ENCODE peak calls at places on chromosomes 3 and 15, in eight cellular contexts. Y, K, M, E, P, B, L and R are unnamed samples. For H3K4me1 and H3K9me3, the result is how much of the 10 kb centered on the place peaks cover.

GRCh38 chr15:69392352-69392751 is 21.8 kb upstream of the KIF23 start:
- DNase-seq in P (no peak), E (no peak), K (no peak), B (no peak), Y (no peak), M (no peak), L (no peak), R (no peak)

GRCh38 chr3:65597225-65597951 is 441.3 kb downstream of the MAGI1 start:
- DNase-seq in B (no peak), K (no peak), L (peak), E (no peak), P (no peak), M (peak), Y (no peak), R (peak)

GRCh38 chr15:51183076-51183475 is 88.4 kb upstream of the TNFAIP8L3 start:
- DNase-seq in P (no peak), B (no peak), L (no peak), E (no peak), K (no peak), Y (no peak), M (no peak), R (no peak)

GRCh38 chr3:71486831-71487230 is 96.7 kb downstream of the FOXP1 start:
- DNase-seq in B (no peak), L (no peak), P (no peak), Y (no peak), M (no peak), E (no peak), K (no peak), R (no peak)

GRCh38 chr3:196127308-196128040 is 45.6 kb upstream of the TFRC start:
- DNase-seq in P (no peak), B (no peak), K (peak), L (no peak), E (no peak), M (no peak), Y (no peak), R (no peak)

GRCh38 chr3:169771651-169772529 is 1.3 kb upstream of the MYNN start:
- DNase-seq in Y (peak), K (peak), L (peak), E (peak), M (peak), P (peak), B (peak), R (peak)

GRCh38 chr3:88460369-88460768 is 310.6 kb downstream of the C3orf38 start:
- DNase-seq in E (no peak), B (no peak), P (no peak), K (no peak), L (no peak), Y (no peak), M (no peak), R (no peak)

GRCh38 chr3:128649264-128649663 is 1.4 kb downstream of the RPN1 start:
- DNase-seq in P (no peak), L (peak), M (no peak), B (no peak), Y (no peak), K (no peak), E (no peak), R (no peak)

GRCh38 chr3:12170207-12170606 is 11.5 kb upstream of the TIMP4 start:
- DNase-seq in B (peak), Y (no peak), E (no peak), L (peak), K (no peak), P (no peak), M (no peak), R (no peak)

GRCh38 chr3:105108823-105109222 is 257.9 kb upstream of the ALCAM start:
- DNase-seq in E (no peak), K (no peak), L (no peak), B (no peak), Y (no peak), M (no peak), P (no peak), R (no peak)

GRCh38 chr3:194481103-194481502 is 5.7 kb downstream of the ATP13A3 start:
- DNase-seq in Y (no peak), L (peak), P (no peak), M (no peak), B (no peak), K (no peak), E (no peak), R (no peak)

GRCh38 chr3:90184861-90185260 is 1077.4 kb downstream of the EPHA3 start:
- DNase-seq in L (peak), Y (no peak), K (no peak), M (no peak), P (no peak), E (no peak), B (no peak), R (no peak)

GRCh38 chr3:9878700-9879099 is 1.4 kb downstream of the CIDEC start:
- DNase-seq in M (no peak), K (no peak), Y (no peak), P (no peak), E (no peak), L (no peak), B (no peak), R (no peak)

GRCh38 chr3:123688241-123688747 is 103.4 kb upstream of the HACD2 start:
- DNase-seq in Y (no peak), E (no peak), L (peak), P (no peak), K (no peak), M (no peak), B (no peak), R (peak)

GRCh38 chr15:35062164-35063099 is 22.7 kb downstream of the NANOGP8 start:
- DNase-seq in Y (no peak), P (no peak), K (no peak), B (no peak), L (peak), M (no peak), E (no peak), R (no peak)

GRCh38 chr3:160564949-160565441 is 376 bp downstream of the KPNA4 start:
- DNase-seq in P (no peak), B (peak), L (peak), E (no peak), Y (peak), M (peak), K (peak), R (peak)

GRCh38 chr15:78131295-78132021 is at the start of gene CIB2:
- DNase-seq in B (peak), L (peak), E (peak), M (peak), K (peak), Y (peak), P (peak), R (peak)

GRCh38 chr3:151226088-151226563 is 23.1 kb upstream of the GPR171 start:
- DNase-seq in Y (no peak), P (no peak), B (no peak), M (no peak), K (no peak), E (no peak), L (peak), R (peak)

GRCh38 chr3:73813291-73813977 is 188.7 kb upstream of the PDZRN3 start:
- DNase-seq in E (no peak), M (no peak), L (peak), Y (no peak), P (no peak), B (no peak), K (no peak), R (no peak)

GRCh38 chr3:37935756-37936666 is 54.6 kb upstream of the VILL start:
- DNase-seq in L (peak), P (no peak), M (peak), K (no peak), Y (peak), E (no peak), B (no peak), R (peak)

GRCh38 chr15:52466134-52466701 is 62.5 kb downstream of the MYO5A start:
- DNase-seq in K (peak), P (no peak), M (no peak), Y (no peak), E (no peak), L (peak), B (peak), R (no peak)

GRCh38 chr3:152278674-152279427 is 10.1 kb downstream of the MBNL1 start:
- DNase-seq in P (no peak), E (no peak), M (no peak), L (peak), Y (no peak), K (no peak), B (no peak), R (no peak)

GRCh38 chr3:98185180-98185579 is 18.7 kb downstream of the OR5H15 start:
- DNase-seq in Y (no peak), L (peak), M (peak), P (no peak), E (no peak), K (no peak), B (no peak), R (no peak)

GRCh38 chr15:72117448-72117697 is 577 bp downstream of the MYO9A start:
- DNase-seq in L (peak), E (peak), M (peak), B (peak), P (peak), Y (peak), K (peak), R (peak)

GRCh38 chr3:130894130-130894872 is 417 bp downstream of the ATP2C1 start:
- DNase-seq in P (peak), E (peak), K (peak), B (peak), L (peak), M (peak), Y (peak), R (peak)

GRCh38 chr15:97867870-97868269 is 92.6 kb upstream of the ARRDC4 start:
- DNase-seq in K (no peak), M (no peak), P (no peak), E (no peak), L (no peak), B (no peak), Y (no peak), R (no peak)

GRCh38 chr3:51796859-51797258 is 17.8 kb upstream of the IQCF6 start:
- DNase-seq in B (no peak), L (no peak), Y (no peak), E (no peak), M (no peak), P (no peak), K (no peak), R (no peak)

GRCh38 chr15:62071711-62072308 is 5.0 kb downstream of the C2CD4A start:
- DNase-seq in E (no peak), K (no peak), B (no peak), Y (no peak), L (peak), P (no peak), M (no peak), R (peak)

GRCh38 chr3:30629736-30630135 is 23.3 kb downstream of the TGFBR2 start:
- DNase-seq in Y (no peak), B (no peak), K (no peak), M (no peak), E (no peak), P (no peak), L (no peak), R (no peak)

GRCh38 chr3:59424268-59425010 is 374.6 kb upstream of the CFAP20DC start:
- DNase-seq in M (no peak), Y (no peak), L (peak), K (peak), E (no peak), B (no peak), P (no peak), R (peak)

GRCh38 chr15:42804739-42805138 is 67.8 kb upstream of the CDAN1 start:
- DNase-seq in Y (no peak), K (no peak), P (no peak), L (no peak), M (no peak), E (no peak), B (no peak), R (no peak)

GRCh38 chr15:90873998-90874605 is 5.7 kb downstream of the FURIN start:
- DNase-seq in Y (peak), P (no peak), M (no peak), K (no peak), E (peak), L (peak), B (no peak), R (no peak)

GRCh38 chr3:9649791-9650521 is 651 bp downstream of the MTMR14 start:
- DNase-seq in Y (no peak), E (no peak), K (no peak), B (no peak), P (no peak), L (peak), M (no peak), R (no peak)

GRCh38 chr3:66486646-66487045 is 14.2 kb downstream of the LRIG1 start:
- DNase-seq in Y (no peak), B (no peak), K (no peak), E (no peak), L (peak), P (no peak), M (no peak), R (peak)

GRCh38 chr3:47643092-47643491 is 64.4 kb upstream of the CSPG5 start:
- DNase-seq in K (no peak), Y (no peak), B (no peak), L (no peak), M (no peak), P (no peak), E (no peak), R (no peak)

GRCh38 chr3:25594007-25594502 is 70.7 kb downstream of the TOP2B start:
- DNase-seq in K (no peak), B (no peak), Y (no peak), M (peak), E (no peak), L (peak), P (no peak), R (peak)

GRCh38 chr3:39349080-39349479 is 19.6 kb downstream of the CCR8 start:
- DNase-seq in K (no peak), Y (no peak), M (no peak), E (no peak), L (no peak), B (no peak), P (no peak), R (no peak)

GRCh38 chr3:14228611-14229470 is 50.2 kb downstream of the LSM3 start:
- DNase-seq in M (no peak), K (no peak), P (no peak), B (no peak), L (no peak), E (no peak), Y (no peak), R (no peak)
- H3K4me1 ChIP-seq in M (under half), K (under half), P (under half), B (under half), L (under half), E (under half), Y (under half), R (half or more)

GRCh38 chr3:147412917-147413711 is 3.9 kb downstream of the ZIC1 start:
- DNase-seq in L (no peak), B (no peak), K (no peak), P (no peak), E (no peak), Y (no peak), M (peak), R (no peak)
- H3K9me3 ChIP-seq in L (under half), B (under half), K (under half), P (under half), E (under half), Y (under half), M (under half), R (under half)

GRCh38 chr3:46348811-46349482 is 5.0 kb upstream of the CCR2 start:
- DNase-seq in E (no peak), B (no peak), L (no peak), P (no peak), Y (no peak), M (no peak), K (no peak), R (no peak)
- H3K4me1 ChIP-seq in E (under half), B (under half), L (under half), P (under half), Y (under half), M (under half), K (half or more), R (under half)

GRCh38 chr3:76582098-76582497 is 457.8 kb upstream of the ROBO2 start:
- DNase-seq in L (no peak), M (no peak), E (no peak), Y (no peak), K (no peak), P (no peak), B (no peak), R (no peak)

GRCh38 chr3:76586471-76586870 is 453.4 kb upstream of the ROBO2 start:
- DNase-seq in Y (no peak), P (no peak), E (no peak), K (no peak), M (no peak), B (no peak), L (peak), R (no peak)

GRCh38 chr3:76585794-76586392 is 454.0 kb upstream of the ROBO2 start:
- DNase-seq in L (peak), P (no peak), M (no peak), E (no peak), K (no peak), B (no peak), Y (no peak), R (no peak)

DNA sequence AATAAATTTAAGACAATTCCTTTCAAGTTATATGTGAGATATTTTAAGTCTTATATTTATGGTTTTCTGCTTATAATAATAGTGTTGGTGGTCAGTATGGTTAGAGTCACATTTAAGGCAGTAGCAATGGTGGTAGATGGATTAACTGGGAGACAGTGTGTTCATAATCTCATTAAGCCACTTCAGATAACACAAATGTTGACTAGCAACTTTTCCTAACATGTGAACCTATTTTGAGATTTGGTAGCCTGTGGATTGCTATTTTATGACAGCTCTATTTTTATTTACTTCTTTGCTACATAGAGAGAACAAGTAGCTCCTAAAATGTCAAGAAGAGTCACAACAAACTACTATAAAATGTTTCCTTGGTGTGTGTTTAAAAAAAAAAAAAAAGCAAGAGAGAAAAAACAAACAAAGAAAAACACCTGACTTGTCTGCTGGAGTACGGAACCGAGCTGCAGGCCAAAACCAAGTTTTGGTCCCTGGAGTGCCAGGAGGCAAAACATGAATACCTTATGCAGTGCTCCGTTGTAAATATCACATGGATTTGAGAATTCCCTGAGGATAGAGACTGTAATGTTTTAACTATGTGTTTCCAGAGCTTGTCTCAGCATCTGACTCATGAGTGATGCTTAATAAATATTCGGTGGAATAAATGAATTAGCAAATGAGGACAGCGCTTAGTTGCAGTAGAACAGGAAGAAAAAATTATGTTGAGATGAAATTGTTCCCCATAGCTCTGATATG is 457.1 kb upstream of the ROBO2 start:
- DNase-seq in E (no peak), Y (no peak), P (no peak), M (no peak), K (no peak), L (peak), B (no peak), R (no peak)
- H3K9me3 ChIP-seq in E (under half), Y (under half), P (under half), M (under half), K (under half), L (under half), B (under half), R (under half)

DNA sequence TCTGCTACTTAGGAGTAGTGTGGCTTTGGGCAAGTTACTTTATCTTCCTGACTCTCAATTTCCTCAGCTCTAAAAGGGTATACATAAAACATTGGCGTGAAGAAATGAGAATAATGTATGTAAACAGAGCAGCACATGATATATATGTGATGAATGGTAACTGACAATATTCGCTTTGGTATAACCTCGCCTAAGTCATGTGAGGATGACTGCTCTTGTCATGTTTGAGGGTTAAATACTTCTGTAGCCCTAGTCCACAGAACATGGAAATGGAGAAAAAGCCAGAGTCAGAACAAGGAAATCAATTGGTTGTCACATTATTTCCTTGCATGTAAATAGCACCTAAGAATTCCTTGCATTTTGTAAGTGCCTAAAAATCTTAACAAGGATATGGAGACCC is 25.0 kb downstream of the CHP1 start:
- DNase-seq in M (no peak), B (no peak), E (no peak), L (no peak), Y (no peak), P (no peak), K (no peak), R (no peak)
- H3K4me1 ChIP-seq in M (under half), B (under half), E (under half), L (under half), Y (under half), P (under half), K (under half), R (under half)

GRCh38 chr3:187132666-187133065 is 6.6 kb downstream of the RPL39L start:
- DNase-seq in M (no peak), E (no peak), K (no peak), B (no peak), L (no peak), P (no peak), Y (no peak), R (no peak)
- H3K9me3 ChIP-seq in M (under half), E (under half), K (under half), B (under half), L (under half), P (under half), Y (under half), R (under half)